ENCODE peak calls at places on chromosome 12, in six cellular contexts. A is tibial artery, M is A549, N is adrenal gland, B is astrocyte of the spinal cord, L is lower lobe of right lung. W is an unnamed sample.
A peak's percentile ranks its signal among the peaks of the same experiment; 100 is the strongest.

GRCh38 chr12:128261757-128262156 is 5.2 kb upstream of the TMEM132C start:
- DNase-seq in B (no peak), N (no peak), M (no peak), A (no peak), L (no peak), W (no peak)

GRCh38 chr12:67911293-67911637 is 78.0 kb upstream of the IFNG-AS1 start:
- DNase-seq in L (no peak), A (no peak), B (peak; percentile 53), M (no peak), N (no peak), W (no peak)

GRCh38 chr12:14418526-14418925 is 53.0 kb downstream of the ATF7IP start:
- DNase-seq in B (peak; percentile 51), M (no peak), N (no peak), L (no peak), A (no peak), W (no peak)

GRCh38 chr12:105640780-105641179 is 310.3 kb downstream of the C12orf75 start:
- DNase-seq in A (no peak), M (no peak), B (no peak), N (no peak), L (no peak), W (no peak)

GRCh38 chr12:129503802-129504201 is 400.0 kb downstream of the TMEM132D start:
- DNase-seq in A (no peak), M (no peak), N (no peak), L (no peak), B (no peak), W (no peak)

GRCh38 chr12:80490329-80490728 is 46.3 kb downstream of the PTPRQ start:
- DNase-seq in N (no peak), M (no peak), A (no peak), L (no peak), B (no peak), W (no peak)

GRCh38 chr12:97940629-97941028 is 478.0 kb downstream of the RMST start:
- DNase-seq in N (no peak), M (no peak), B (no peak), L (no peak), A (no peak), W (no peak)

GRCh38 chr12:115191342-115191741 is 507.4 kb upstream of the TBX3 start:
- DNase-seq in B (no peak), N (no peak), A (no peak), M (no peak), L (no peak), W (no peak)

GRCh38 chr12:31000751-31001150 is 72.9 kb upstream of the DDX11 start:
- DNase-seq in B (peak; percentile 38), L (no peak), N (no peak), M (no peak), A (no peak), W (no peak)

GRCh38 chr12:1776139-1776975 is 44.0 kb upstream of the LRTM2 start:
- DNase-seq in A (no peak), M (peak; percentile 65), L (no peak), N (no peak), B (peak; percentile 66), W (no peak)

GRCh38 chr12:47020211-47020821 is 59.1 kb upstream of the PCED1B start:
- DNase-seq in M (no peak), A (no peak), N (no peak), B (no peak), L (no peak), W (no peak)

GRCh38 chr12:76879710-76880025 is 849 bp upstream of the CSRP2 start:
- DNase-seq in A (no peak), N (peak; percentile 32), B (no peak), L (no peak), M (no peak), W (no peak)

GRCh38 chr12:12717586-12718381 is 616 bp downstream of the CDKN1B start:
- DNase-seq in N (peak; percentile 52), M (no peak), L (peak; percentile 67), A (peak; percentile 73), B (peak; percentile 22), W (peak; percentile 45)

GRCh38 chr12:2997989-2998670 is 38.9 kb downstream of the TEAD4 start:
- DNase-seq in L (no peak), M (no peak), N (no peak), A (no peak), B (no peak), W (no peak)

GRCh38 chr12:124411291-124411878 is 116.5 kb downstream of the RFLNA start:
- DNase-seq in M (no peak), N (peak; percentile 90), L (no peak), B (peak; percentile 92), A (peak; percentile 91), W (no peak)

GRCh38 chr12:105906545-105906944 is 232.2 kb downstream of the NUAK1 start:
- DNase-seq in A (no peak), L (no peak), M (no peak), B (no peak), N (no peak), W (no peak)

GRCh38 chr12:6465467-6466183 is 4.9 kb downstream of the VAMP1 start:
- DNase-seq in A (no peak), L (no peak), N (peak; percentile 74), B (peak; percentile 70), M (peak; percentile 87), W (no peak)

GRCh38 chr12:124390442-124391116 is 95.7 kb downstream of the RFLNA start:
- DNase-seq in M (peak; percentile 77), A (peak; percentile 87), L (peak; percentile 81), B (peak; percentile 73), N (peak; percentile 77), W (peak; percentile 60)

GRCh38 chr12:76391461-76391860 is 43.2 kb upstream of the BBS10 start:
- DNase-seq in N (no peak), B (no peak), A (no peak), L (no peak), M (no peak), W (no peak)

GRCh38 chr12:128586630-128587029 is 237.1 kb downstream of the SLC15A4 start:
- DNase-seq in A (peak; percentile 13), L (no peak), M (no peak), N (no peak), B (no peak), W (no peak)

GRCh38 chr12:41485203-41485602 is 297.1 kb downstream of the PDZRN4 start:
- DNase-seq in M (no peak), L (no peak), B (no peak), A (no peak), N (no peak), W (no peak)

DNA sequence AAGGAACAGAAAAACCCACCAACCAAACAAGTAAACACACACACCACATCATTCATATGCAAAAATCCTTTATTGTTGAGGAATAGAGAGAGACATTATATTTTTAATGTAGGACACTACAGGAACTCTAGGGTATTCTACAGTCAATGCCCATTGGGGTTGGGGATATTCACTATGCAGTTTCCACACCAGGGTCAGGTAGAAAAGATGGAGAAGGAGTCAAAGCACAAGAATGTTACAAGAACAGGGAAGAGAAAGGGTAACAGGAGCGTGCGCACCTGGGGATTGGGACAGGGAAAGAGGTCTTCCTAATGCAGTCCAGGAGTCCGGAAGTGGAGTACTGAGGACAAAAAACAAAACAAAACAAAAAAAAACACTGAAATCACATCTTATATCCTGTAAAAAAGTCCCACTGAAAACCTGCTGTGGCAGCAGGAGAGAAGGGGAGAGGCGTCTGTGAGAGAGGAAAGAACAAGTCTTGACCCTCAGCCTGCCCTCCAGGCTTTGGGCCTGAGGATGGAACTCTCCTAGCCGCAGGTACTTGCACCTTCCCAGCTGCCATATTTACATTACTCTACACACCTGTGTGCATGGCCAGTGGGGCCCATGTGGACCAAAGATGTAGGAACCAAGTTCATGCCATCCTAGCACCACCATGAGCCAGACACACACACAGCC is 3.7 kb upstream of the ZBTB39 start:
- DNase-seq in M (no peak), N (no peak), B (no peak), L (no peak), A (no peak), W (no peak)
- H3K4me3 ChIP-seq in M (no peak overlapping the region), N (no peak overlapping the region), B (no peak overlapping the region), L (no peak overlapping the region), A (no peak overlapping the region), W (no peak overlapping the region)

DNA sequence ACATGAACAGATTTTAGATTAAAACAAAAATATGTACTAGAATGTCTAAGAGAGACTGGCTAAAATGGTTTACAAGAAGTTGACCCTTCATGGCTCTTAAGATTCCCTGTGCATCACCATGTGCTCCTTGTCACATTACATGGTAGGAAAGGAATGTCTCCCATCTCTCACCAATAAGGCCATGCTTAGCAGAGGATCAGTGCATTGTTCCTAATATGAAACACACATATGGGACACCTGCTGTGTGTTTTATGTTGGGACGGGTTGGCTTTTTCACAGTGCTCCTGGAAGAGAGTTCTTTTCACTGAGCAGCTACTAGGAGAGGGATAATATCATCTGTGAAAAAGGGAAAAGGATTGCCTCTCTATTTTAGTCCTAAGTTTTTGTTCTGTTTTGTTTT is 9.6 kb downstream of the PFKM start:
- DNase-seq in L (no peak), M (no peak), B (peak; percentile 3), A (no peak), N (no peak), W (no peak)
- H3K4me3 ChIP-seq in L (no peak overlapping the region), M (no peak overlapping the region), B (no peak overlapping the region), A (no peak overlapping the region), N (no peak overlapping the region), W (no peak overlapping the region)

DNA sequence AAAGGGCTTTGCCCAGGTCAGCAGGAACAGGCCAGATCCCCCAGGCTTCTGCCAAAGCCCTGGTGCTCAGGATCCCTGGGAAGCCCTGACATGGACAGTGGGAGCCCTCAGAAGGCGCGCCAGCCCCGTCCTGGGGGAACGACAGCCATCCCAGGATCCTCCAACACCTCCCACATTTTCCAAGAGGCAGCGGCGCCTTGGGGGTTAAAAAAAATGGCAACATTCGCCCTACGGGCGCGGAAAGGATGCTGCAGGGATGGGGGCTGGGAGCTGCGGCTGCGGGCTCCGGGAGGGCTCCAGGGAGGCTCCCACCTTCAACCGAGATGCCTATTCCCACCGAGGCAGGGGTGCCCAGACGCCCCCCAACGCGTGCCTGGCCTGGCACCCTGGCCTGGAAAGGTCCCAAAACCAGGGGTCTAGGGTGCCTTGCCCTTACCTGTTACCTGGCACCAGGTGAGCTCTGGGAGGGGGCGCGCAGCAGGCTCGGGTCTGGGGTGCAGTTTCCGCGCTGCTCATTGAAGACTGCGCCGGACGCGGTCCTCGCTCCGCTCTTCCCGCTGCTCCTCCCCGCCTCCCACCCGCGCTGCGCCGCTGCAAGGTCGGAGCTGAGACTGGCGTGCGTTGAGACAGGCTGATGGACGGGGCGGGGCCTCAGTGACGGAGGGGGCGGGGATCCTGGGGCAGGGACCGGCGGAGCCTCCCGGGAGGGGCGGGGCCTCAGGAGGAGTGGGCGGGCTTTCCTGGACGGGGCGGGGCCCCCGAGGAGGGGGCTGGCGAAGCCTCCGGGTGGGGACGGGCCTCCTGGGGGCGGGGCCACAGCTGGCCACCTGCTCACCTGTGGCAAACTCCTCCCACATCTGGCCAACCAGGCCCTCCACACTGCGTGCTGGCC is at the start of gene ABCB9:
- DNase-seq in L (peak; percentile 95), N (peak; percentile 97), B (peak; percentile 86), M (peak; percentile 90), A (peak; percentile 95), W (peak; percentile 97)
- H3K4me3 ChIP-seq in L (peak within 1 kb of the TSS; percentile 61), N (peak within 1 kb of the TSS; percentile 89), B (peak within 1 kb of the TSS; percentile 80), M (peak within 1 kb of the TSS; percentile 77), A (peak within 1 kb of the TSS; percentile 58), W (no peak within 1 kb of the TSS)

DNA sequence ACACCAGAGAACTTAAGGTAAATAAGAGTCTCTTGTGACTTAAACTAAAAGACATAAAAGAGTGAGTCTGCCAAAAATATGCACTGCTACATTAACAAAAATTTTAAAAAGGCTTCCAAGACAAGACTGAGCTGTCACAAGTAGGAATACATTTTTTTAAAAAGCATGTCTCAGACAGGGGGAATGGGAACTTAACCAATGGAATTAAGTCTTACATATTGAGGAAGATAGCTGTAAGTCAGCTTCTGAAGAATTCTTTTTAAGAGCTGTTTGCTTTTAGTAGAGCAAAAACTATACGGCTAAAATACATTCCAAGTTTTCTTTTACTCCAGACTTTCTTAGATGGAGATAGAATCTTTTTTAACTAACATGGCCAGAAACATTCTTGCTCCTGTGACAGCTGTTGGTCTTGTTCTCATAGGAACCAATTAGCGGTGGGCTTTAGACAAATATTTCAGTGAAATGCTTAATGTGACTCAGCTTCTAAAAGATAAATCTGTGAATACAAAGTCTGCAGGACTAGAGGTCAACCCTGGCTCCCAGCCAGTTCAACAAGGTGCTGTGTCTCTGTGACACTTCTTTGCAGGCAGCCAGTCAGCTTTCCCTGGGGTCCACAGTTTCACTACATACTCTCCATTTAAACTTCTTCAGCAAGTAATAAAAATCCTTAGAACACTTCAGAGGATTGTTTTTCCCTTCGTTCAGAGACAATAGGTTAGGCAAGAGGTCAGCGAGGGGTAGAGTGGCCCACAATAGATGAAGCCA is 187.6 kb downstream of the NAV3 start:
- DNase-seq in B (peak; percentile 44), A (no peak), M (no peak), N (peak; percentile 37), L (no peak), W (no peak)
- H3K4me3 ChIP-seq in B (no peak overlapping the region), A (no peak overlapping the region), M (no peak overlapping the region), N (no peak overlapping the region), L (no peak overlapping the region), W (no peak overlapping the region)